ENCODE peak calls at places on chromosomes 2 and 18, in five cellular contexts. O, A, X, U and S are unnamed samples.

GRCh38 chr2:216410550-216410949 is 1.7 kb upstream of the SMARCAL1 start:
- DNase-seq in O (no peak), A (no peak), X (no peak), U (no peak), S (no peak)

GRCh38 chr2:202703091-202703490 is 68.3 kb downstream of the FAM117B start:
- DNase-seq in O (no peak), A (no peak), X (no peak), U (no peak), S (no peak)

GRCh38 chr2:67828066-67828465 is 234.7 kb downstream of the C1D start:
- DNase-seq in O (no peak), A (no peak), X (no peak), U (no peak), S (no peak)

GRCh38 chr18:9683418-9684396 is 24.4 kb upstream of the RAB31 start:
- DNase-seq in O (peak), A (peak), X (peak), U (no peak), S (no peak)

GRCh38 chr18:48319796-48320638 is 89.2 kb downstream of the ZBTB7C start:
- DNase-seq in O (no peak), A (no peak), X (no peak), U (peak), S (no peak)

GRCh38 chr18:79901665-79902064 is 49.8 kb downstream of the SLC66A2 start:
- DNase-seq in O (no peak), A (no peak), X (no peak), U (no peak), S (no peak)

GRCh38 chr2:202449344-202449743 is 73.2 kb downstream of the BMPR2 start:
- DNase-seq in O (no peak), A (no peak), X (no peak), U (no peak), S (no peak)

GRCh38 chr2:26629751-26630150 is 11.4 kb downstream of the CIB4 start:
- DNase-seq in O (no peak), A (no peak), X (no peak), U (no peak), S (no peak)

GRCh38 chr2:3309496-3310355 is 67.9 kb downstream of the EIPR1 start:
- DNase-seq in O (no peak), A (no peak), X (no peak), U (no peak), S (peak)

GRCh38 chr2:40103590-40103989 is 324.5 kb upstream of the THUMPD2 start:
- DNase-seq in O (no peak), A (no peak), X (no peak), U (no peak), S (no peak)

GRCh38 chr2:226798422-226799210 is 1.0 kb downstream of the IRS1 start:
- DNase-seq in O (no peak), A (no peak), X (no peak), U (peak), S (peak)

GRCh38 chr2:228869601-228870264 is 401.4 kb downstream of the PID1 start:
- DNase-seq in O (no peak), A (no peak), X (no peak), U (no peak), S (no peak)

GRCh38 chr2:163713534-163714311 is 22.1 kb downstream of the FIGN start:
- DNase-seq in O (no peak), A (no peak), X (no peak), U (peak), S (no peak)

GRCh38 chr18:64403784-64404498 is 255.1 kb upstream of the LINC00305 start:
- DNase-seq in O (no peak), A (no peak), X (no peak), U (no peak), S (no peak)

DNA sequence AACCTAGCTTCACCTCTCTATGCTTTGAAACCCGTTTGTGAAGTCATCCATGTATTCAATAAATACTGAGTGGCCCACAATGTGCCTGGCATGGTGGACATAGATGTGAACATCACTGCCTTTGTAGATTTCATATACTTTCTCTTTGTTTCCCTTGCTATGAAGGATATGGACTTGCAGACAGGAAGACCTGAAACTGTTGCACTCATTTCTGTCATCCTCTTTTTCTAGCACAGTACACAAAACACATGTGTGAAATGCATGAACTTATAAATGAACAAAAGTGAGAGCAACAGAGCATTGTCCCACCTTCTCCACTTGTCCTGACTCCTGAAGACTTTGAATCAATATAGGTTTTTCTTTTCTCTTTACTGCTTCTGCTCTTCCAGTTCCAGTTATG is 249.4 kb upstream of the LINC00305 start:
- DNase-seq in O (no peak), A (no peak), X (no peak), U (no peak), S (no peak)
- TF ChIP-seq JUND in O (no peak), A (no peak), X (no peak), U (no peak), S (no peak)

GRCh38 chr18:74497778-74498177 is 1.6 kb downstream of the CNDP2 start:
- DNase-seq in O (no peak), A (no peak), X (no peak), U (no peak), S (no peak)

GRCh38 chr18:74497308-74497640 is 1.1 kb downstream of the CNDP2 start:
- DNase-seq in O (no peak), A (peak), X (no peak), U (no peak), S (peak)

GRCh38 chr18:74499633-74500032 is 3.5 kb downstream of the CNDP2 start:
- DNase-seq in O (no peak), A (no peak), X (peak), U (no peak), S (peak)

GRCh38 chr18:74496508-74497307 is 545 bp downstream of the CNDP2 start:
- DNase-seq in O (peak), A (peak), X (peak), U (peak), S (no peak)

GRCh38 chr18:74498712-74499629 is 2.8 kb downstream of the CNDP2 start:
- DNase-seq in O (no peak), A (no peak), X (peak), U (no peak), S (peak)
- TF ChIP-seq JUND in O (no peak), A (no peak), X (no peak), U (no peak), S (no peak)

GRCh38 chr2:224210495-224211472 is 171.7 kb upstream of the SERPINE2 start:
- DNase-seq in O (no peak), A (no peak), X (no peak), U (peak), S (no peak)
- TF ChIP-seq JUND in O (no peak), A (no peak), X (no peak), U (no peak), S (no peak)

GRCh38 chr18:74334242-74334893 is 18.7 kb downstream of the C18orf63 start:
- DNase-seq in O (no peak), A (no peak), X (no peak), U (no peak), S (no peak)
- TF ChIP-seq JUND in O (no peak), A (no peak), X (no peak), U (no peak), S (no peak)